ENCODE peak calls at places on chromosomes 4 and X, in seven cellular contexts. Z is transverse colon, T is upper lobe of right lung, Q is left lung, L is HCT116, R is fibroblast of lung, S is lower lobe of right lung. Y is an unnamed sample.
A peak's percentile ranks its signal among the peaks of the same experiment; 100 is the strongest.

GRCh38 chr4:69714086-69714485 is 46.3 kb downstream of the SULT1B1 start:
- DNase-seq in S (no peak), R (no peak), T (no peak), L (no peak), Z (no peak), Q (no peak), Y (no peak)

GRCh38 chrX:50594788-50595187 is 124.2 kb upstream of the DGKK start:
- DNase-seq in L (no peak), T (no peak), Z (no peak), R (no peak), S (no peak), Q (no peak), Y (no peak)

GRCh38 chr4:1349359-1350168 is 2.6 kb downstream of the UVSSA start:
- DNase-seq in T (no peak), R (no peak), L (no peak), Z (no peak), S (no peak), Q (no peak), Y (no peak)

GRCh38 chr4:138242830-138243149 is 641 bp upstream of the SLC7A11 start:
- DNase-seq in L (no peak), Z (no peak), S (no peak), Q (no peak), T (no peak), R (no peak), Y (no peak)

GRCh38 chr4:150569384-150569987 is 12.5 kb upstream of the MAB21L2 start:
- DNase-seq in L (no peak), S (no peak), Z (no peak), Q (no peak), T (no peak), R (peak; percentile 89), Y (no peak)

GRCh38 chr4:65071532-65071931 is 598.8 kb downstream of the EPHA5 start:
- DNase-seq in R (peak; percentile 54), T (no peak), Z (no peak), S (no peak), L (no peak), Q (no peak), Y (no peak)

GRCh38 chrX:8010105-8010504 is 82.9 kb upstream of the PNPLA4 start:
- DNase-seq in T (no peak), S (no peak), Z (no peak), L (no peak), R (no peak), Q (no peak), Y (no peak)

GRCh38 chr4:155539746-155540145 is 126.9 kb upstream of the GUCY1A1 start:
- DNase-seq in Z (no peak), R (peak; percentile 23), S (no peak), T (no peak), L (no peak), Q (no peak), Y (no peak)

GRCh38 chr4:35975617-35976355 is 268.5 kb downstream of the ARAP2 start:
- DNase-seq in T (no peak), Q (no peak), L (no peak), S (no peak), R (no peak), Z (no peak), Y (no peak)

GRCh38 chr4:123088521-123088920 is 166.1 kb upstream of the NUDT6 start:
- DNase-seq in S (no peak), T (no peak), L (no peak), R (no peak), Z (no peak), Q (no peak), Y (no peak)

GRCh38 chr4:94588900-94589693 is 137.4 kb downstream of the PDLIM5 start:
- DNase-seq in Q (no peak), L (no peak), Z (no peak), R (peak; percentile 34), S (no peak), T (no peak), Y (no peak)

GRCh38 chr4:54400802-54401201 is 171.7 kb downstream of the PDGFRA start:
- DNase-seq in R (peak; percentile 67), Z (no peak), L (no peak), Q (peak; percentile 36), T (no peak), S (no peak), Y (no peak)

GRCh38 chr4:42331040-42331439 is 66.2 kb upstream of the SHISA3 start:
- DNase-seq in T (no peak), R (no peak), L (no peak), Z (no peak), S (no peak), Q (no peak), Y (no peak)

GRCh38 chr4:107854326-107855030 is 29.7 kb downstream of the SGMS2 start:
- DNase-seq in L (no peak), S (no peak), Z (no peak), R (peak; percentile 53), T (no peak), Q (no peak), Y (no peak)

GRCh38 chr4:189124149-189124758 is 816.4 kb upstream of the FRG1 start:
- DNase-seq in T (no peak), R (peak; percentile 8), Z (no peak), S (no peak), L (peak; percentile 22), Q (no peak), Y (no peak)

GRCh38 chrX:20500171-20500865 is 233.6 kb upstream of the RPS6KA3 start:
- DNase-seq in R (no peak), Z (no peak), Q (no peak), T (no peak), L (no peak), S (no peak), Y (no peak)

GRCh38 chrX:152878976-152879755 is 18.7 kb upstream of the ZNF185 start:
- DNase-seq in S (no peak), T (no peak), R (peak; percentile 35), Q (no peak), Z (no peak), L (no peak), Y (no peak)

GRCh38 chr4:83548151-83548905 is 12.4 kb downstream of the GPAT3 start:
- DNase-seq in S (peak; percentile 83), T (peak; percentile 72), Q (peak; percentile 81), L (peak; percentile 99), R (peak; percentile 96), Z (peak; percentile 86), Y (peak; percentile 29)

GRCh38 chr4:25477251-25477650 is 100.2 kb downstream of the ANAPC4 start:
- DNase-seq in R (no peak), S (no peak), T (no peak), Q (no peak), L (no peak), Z (no peak), Y (no peak)

GRCh38 chr4:72843466-72843865 is 226.1 kb downstream of the COX18 start:
- DNase-seq in L (no peak), Q (no peak), Z (no peak), R (peak; percentile 42), T (no peak), S (no peak), Y (no peak)

GRCh38 chr4:93658443-93658842 is 170.1 kb upstream of the ATOH1 start:
- DNase-seq in R (peak; percentile 5), Z (no peak), S (no peak), T (no peak), L (no peak), Q (no peak), Y (no peak)

GRCh38 chr4:22463179-22463578 is 52.7 kb downstream of the ADGRA3 start:
- DNase-seq in S (no peak), L (no peak), Z (no peak), Q (no peak), R (no peak), T (no peak), Y (no peak)
- TF ChIP-seq CTCF in S (no peak), L (peak; percentile 44), Z (no peak), Q (no peak), R (no peak), T (no peak), Y (no peak)

GRCh38 chr4:39685990-39686389 is 11.9 kb upstream of the UBE2K start:
- DNase-seq in L (no peak), Q (no peak), S (no peak), T (no peak), R (no peak), Z (no peak), Y (no peak)

GRCh38 chr4:39686997-39687396 is 10.9 kb upstream of the UBE2K start:
- DNase-seq in S (no peak), R (no peak), Q (no peak), Z (no peak), L (no peak), T (no peak), Y (no peak)

GRCh38 chr4:39682133-39682532 is 15.8 kb upstream of the UBE2K start:
- DNase-seq in L (no peak), T (no peak), R (no peak), S (no peak), Z (no peak), Q (no peak), Y (no peak)
- H3K27ac ChIP-seq in L (no peak overlapping the region), T (no peak overlapping the region), R (no peak overlapping the region), S (no peak overlapping the region), Z (no peak overlapping the region), Q (no peak overlapping the region), Y (no peak overlapping the region)

GRCh38 chr4:159515314-159516025 is 412.6 kb downstream of the RAPGEF2 start:
- DNase-seq in R (no peak), S (no peak), L (no peak), Z (no peak), Q (no peak), T (no peak), Y (no peak)

GRCh38 chr4:159516556-159516955 is 413.7 kb downstream of the RAPGEF2 start:
- DNase-seq in S (no peak), L (no peak), R (peak; percentile 79), T (no peak), Q (no peak), Z (no peak), Y (no peak)

DNA sequence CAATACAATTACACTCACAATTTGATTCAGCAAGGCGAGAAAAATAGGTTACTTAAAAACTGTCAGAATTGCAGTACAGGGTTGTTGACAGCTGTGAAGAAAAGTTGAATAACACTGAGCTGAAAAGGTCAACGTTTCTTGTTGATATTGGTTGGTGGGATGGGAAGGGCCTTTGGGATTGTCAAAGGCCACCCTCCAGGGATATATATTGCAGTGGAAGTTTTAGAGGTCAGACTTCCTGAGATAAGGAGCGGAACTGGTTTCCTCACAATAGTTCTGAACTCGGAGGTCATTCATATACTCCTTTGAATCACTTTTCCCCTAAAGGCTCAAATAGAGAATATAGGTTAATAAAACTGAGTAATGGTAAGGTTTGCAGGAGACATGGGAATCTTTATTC is 417.2 kb downstream of the RAPGEF2 start:
- DNase-seq in Z (no peak), L (no peak), R (no peak), T (no peak), S (no peak), Q (no peak), Y (no peak)
- H3K9me3 ChIP-seq in Z (no peaks in the 10 kb centered on the region), L (no peaks in the 10 kb centered on the region), R (no peaks in the 10 kb centered on the region), T (no peaks in the 10 kb centered on the region), S (no peaks in the 10 kb centered on the region), Q (no peaks in the 10 kb centered on the region), Y (no peaks in the 10 kb centered on the region)

GRCh38 chrX:17081969-17082368 is 135.5 kb downstream of the REPS2 start:
- DNase-seq in R (peak; percentile 8), Q (no peak), T (no peak), S (no peak), L (no peak), Z (no peak), Y (no peak)

GRCh38 chrX:17078031-17078730 is 131.7 kb downstream of the REPS2 start:
- DNase-seq in Q (no peak), R (peak; percentile 76), Z (no peak), L (no peak), T (no peak), S (no peak), Y (no peak)

GRCh38 chrX:17081535-17081934 is 135.1 kb downstream of the REPS2 start:
- DNase-seq in T (no peak), R (peak; percentile 10), Z (no peak), L (no peak), S (no peak), Q (no peak), Y (no peak)

GRCh38 chrX:17086317-17086716 is 139.9 kb downstream of the REPS2 start:
- DNase-seq in R (no peak), L (no peak), T (no peak), Z (no peak), Q (no peak), S (no peak), Y (no peak)

GRCh38 chrX:17082831-17083230 is 136.4 kb downstream of the REPS2 start:
- DNase-seq in Z (no peak), R (peak; percentile 7), S (no peak), Q (no peak), T (no peak), L (peak; percentile 0), Y (no peak)
- TF ChIP-seq CTCF in Z (no peak), R (peak; percentile 2), S (no peak), Q (no peak), T (no peak), L (no peak), Y (no peak)